ENCODE peak calls at places on chromosomes 5 and 9, in nine cellular contexts. One of them, this sample, is unnamed.

GRCh38 chr5:134240421-134240962 is 14.6 kb upstream of the PPP2CA start:
- DNase-seq in PC-3: peak
- DNase-seq in A549: no peak
- DNase-seq in neural progenitor cell: peak
- DNase-seq in endothelial cell of umbilical vein: no peak
- DNase-seq in OCI-LY7: no peak
- DNase-seq in HepG2: peak
- DNase-seq in mesendoderm: no peak
- DNase-seq in GM12878: no peak
- DNase-seq in this sample: no peak

GRCh38 chr9:134345737-134346136 is 19.5 kb downstream of the RXRA start:
- DNase-seq in OCI-LY7: no peak
- DNase-seq in neural progenitor cell: no peak
- DNase-seq in HepG2: no peak
- DNase-seq in PC-3: no peak
- DNase-seq in endothelial cell of umbilical vein: no peak
- DNase-seq in mesendoderm: no peak
- DNase-seq in A549: no peak
- DNase-seq in GM12878: no peak
- DNase-seq in this sample: no peak

GRCh38 chr9:13728917-13729811 is 449.7 kb upstream of the MPDZ start:
- DNase-seq in endothelial cell of umbilical vein: peak
- DNase-seq in OCI-LY7: no peak
- DNase-seq in neural progenitor cell: no peak
- DNase-seq in mesendoderm: no peak
- DNase-seq in PC-3: peak
- DNase-seq in GM12878: no peak
- DNase-seq in A549: no peak
- DNase-seq in HepG2: no peak
- DNase-seq in this sample: no peak

GRCh38 chr5:107294669-107295068 is 376.1 kb downstream of the EFNA5 start:
- DNase-seq in GM12878: no peak
- DNase-seq in PC-3: no peak
- DNase-seq in A549: no peak
- DNase-seq in endothelial cell of umbilical vein: no peak
- DNase-seq in neural progenitor cell: no peak
- DNase-seq in mesendoderm: no peak
- DNase-seq in OCI-LY7: no peak
- DNase-seq in HepG2: no peak
- DNase-seq in this sample: no peak

GRCh38 chr9:134328841-134329575 is 2.8 kb downstream of the RXRA start:
- DNase-seq in neural progenitor cell: peak
- DNase-seq in OCI-LY7: no peak
- DNase-seq in PC-3: no peak
- DNase-seq in mesendoderm: no peak
- DNase-seq in A549: no peak
- DNase-seq in GM12878: no peak
- DNase-seq in endothelial cell of umbilical vein: no peak
- DNase-seq in HepG2: peak
- DNase-seq in this sample: no peak

GRCh38 chr5:32842798-32843531 is 131.8 kb downstream of the NPR3 start:
- DNase-seq in mesendoderm: no peak
- DNase-seq in OCI-LY7: no peak
- DNase-seq in A549: no peak
- DNase-seq in HepG2: no peak
- DNase-seq in neural progenitor cell: no peak
- DNase-seq in endothelial cell of umbilical vein: no peak
- DNase-seq in PC-3: peak
- DNase-seq in GM12878: no peak
- DNase-seq in this sample: no peak

GRCh38 chr9:126885089-126885753 is 24.8 kb downstream of the ZBTB34 start:
- DNase-seq in HepG2: peak
- DNase-seq in GM12878: no peak
- DNase-seq in PC-3: no peak
- DNase-seq in mesendoderm: no peak
- DNase-seq in neural progenitor cell: no peak
- DNase-seq in A549: no peak
- DNase-seq in endothelial cell of umbilical vein: peak
- DNase-seq in OCI-LY7: no peak
- DNase-seq in this sample: no peak

GRCh38 chr5:108587816-108588215 is 159.9 kb upstream of the FER start:
- DNase-seq in HepG2: no peak
- DNase-seq in mesendoderm: no peak
- DNase-seq in A549: no peak
- DNase-seq in PC-3: no peak
- DNase-seq in GM12878: no peak
- DNase-seq in endothelial cell of umbilical vein: no peak
- DNase-seq in OCI-LY7: no peak
- DNase-seq in neural progenitor cell: no peak
- DNase-seq in this sample: no peak

GRCh38 chr9:35680331-35681105 is 6.8 kb downstream of the CA9 start:
- DNase-seq in neural progenitor cell: peak
- DNase-seq in HepG2: no peak
- DNase-seq in PC-3: no peak
- DNase-seq in OCI-LY7: peak
- DNase-seq in endothelial cell of umbilical vein: no peak
- DNase-seq in A549: no peak
- DNase-seq in mesendoderm: peak
- DNase-seq in GM12878: no peak
- DNase-seq in this sample: peak

GRCh38 chr5:93924628-93925027 is 183.2 kb upstream of the POU5F2 start:
- DNase-seq in GM12878: no peak
- DNase-seq in OCI-LY7: no peak
- DNase-seq in A549: no peak
- DNase-seq in endothelial cell of umbilical vein: no peak
- DNase-seq in HepG2: no peak
- DNase-seq in PC-3: no peak
- DNase-seq in neural progenitor cell: no peak
- DNase-seq in mesendoderm: no peak
- DNase-seq in this sample: no peak

GRCh38 chr5:72402959-72403628 is 82.9 kb downstream of the PTCD2 start:
- DNase-seq in HepG2: no peak
- DNase-seq in GM12878: no peak
- DNase-seq in PC-3: peak
- DNase-seq in endothelial cell of umbilical vein: peak
- DNase-seq in mesendoderm: peak
- DNase-seq in A549: no peak
- DNase-seq in OCI-LY7: no peak
- DNase-seq in neural progenitor cell: no peak
- DNase-seq in this sample: peak

GRCh38 chr9:73011346-73011745 is 58.5 kb upstream of the ALDH1A1 start:
- DNase-seq in A549: no peak
- DNase-seq in PC-3: no peak
- DNase-seq in neural progenitor cell: no peak
- DNase-seq in OCI-LY7: no peak
- DNase-seq in mesendoderm: no peak
- DNase-seq in HepG2: no peak
- DNase-seq in GM12878: no peak
- DNase-seq in endothelial cell of umbilical vein: no peak
- DNase-seq in this sample: no peak

GRCh38 chr9:134422301-134422700 is 96.0 kb downstream of the RXRA start:
- DNase-seq in PC-3: no peak
- DNase-seq in OCI-LY7: no peak
- DNase-seq in endothelial cell of umbilical vein: no peak
- DNase-seq in GM12878: no peak
- DNase-seq in HepG2: no peak
- DNase-seq in neural progenitor cell: no peak
- DNase-seq in A549: no peak
- DNase-seq in mesendoderm: peak
- DNase-seq in this sample: no peak

GRCh38 chr5:179142434-179143198 is 82.4 kb downstream of the ZNF354C start:
- DNase-seq in endothelial cell of umbilical vein: no peak
- DNase-seq in A549: no peak
- DNase-seq in PC-3: peak
- DNase-seq in GM12878: no peak
- DNase-seq in OCI-LY7: no peak
- DNase-seq in mesendoderm: peak
- DNase-seq in HepG2: no peak
- DNase-seq in neural progenitor cell: no peak
- DNase-seq in this sample: no peak

GRCh38 chr9:27726244-27727141 is 153.2 kb upstream of the C9orf72 start:
- DNase-seq in GM12878: peak
- DNase-seq in A549: peak
- DNase-seq in endothelial cell of umbilical vein: peak
- DNase-seq in HepG2: peak
- DNase-seq in PC-3: peak
- DNase-seq in OCI-LY7: peak
- DNase-seq in mesendoderm: peak
- DNase-seq in neural progenitor cell: peak
- DNase-seq in this sample: peak

GRCh38 chr9:101408374-101409078 is 9.9 kb downstream of the ZNF189 start:
- DNase-seq in neural progenitor cell: no peak
- DNase-seq in endothelial cell of umbilical vein: no peak
- DNase-seq in GM12878: no peak
- DNase-seq in A549: no peak
- DNase-seq in OCI-LY7: no peak
- DNase-seq in mesendoderm: peak
- DNase-seq in PC-3: no peak
- DNase-seq in HepG2: no peak
- DNase-seq in this sample: no peak

DNA sequence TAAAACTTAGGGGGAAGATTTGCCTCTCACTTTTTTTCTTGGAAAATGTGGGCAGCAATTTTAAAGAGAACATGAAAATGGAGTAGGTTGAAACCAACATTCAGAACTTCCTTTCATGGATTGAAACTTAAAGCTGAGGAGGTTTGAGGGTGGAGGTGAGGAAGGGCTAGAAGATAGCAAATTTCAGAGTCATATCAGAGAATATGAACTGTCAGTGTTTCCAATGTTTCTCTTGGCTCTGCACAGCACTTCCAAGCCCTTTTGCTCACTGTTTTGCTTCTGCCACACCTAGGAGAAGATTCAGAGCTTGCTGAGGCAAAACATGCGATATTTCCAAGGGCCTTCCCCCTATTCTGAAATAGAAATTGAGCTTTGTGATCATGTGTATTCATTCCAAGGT is 281.0 kb downstream of the AOPEP start:
- DNase-seq in endothelial cell of umbilical vein: peak
- DNase-seq in PC-3: no peak
- DNase-seq in mesendoderm: no peak
- DNase-seq in neural progenitor cell: no peak
- DNase-seq in OCI-LY7: no peak
- DNase-seq in HepG2: no peak
- DNase-seq in A549: no peak
- DNase-seq in GM12878: no peak
- DNase-seq in this sample: no peak
- H3K4me2 ChIP-seq in endothelial cell of umbilical vein: peak
- H3K4me2 ChIP-seq in PC-3: peak
- H3K4me2 ChIP-seq in mesendoderm: no peak
- H3K4me2 ChIP-seq in neural progenitor cell: no peak
- H3K4me2 ChIP-seq in OCI-LY7: no peak
- H3K4me2 ChIP-seq in HepG2: peak
- H3K4me2 ChIP-seq in A549: peak
- H3K4me2 ChIP-seq in GM12878: no peak
- H3K4me2 ChIP-seq in this sample: no peak

GRCh38 chr5:143008032-143008431 is 237.9 kb downstream of the ARHGAP26 start:
- DNase-seq in OCI-LY7: no peak
- DNase-seq in endothelial cell of umbilical vein: no peak
- DNase-seq in mesendoderm: no peak
- DNase-seq in A549: no peak
- DNase-seq in PC-3: no peak
- DNase-seq in neural progenitor cell: no peak
- DNase-seq in GM12878: no peak
- DNase-seq in HepG2: no peak
- DNase-seq in this sample: no peak

GRCh38 chr5:143010335-143010734 is 240.2 kb downstream of the ARHGAP26 start:
- DNase-seq in neural progenitor cell: no peak
- DNase-seq in A549: no peak
- DNase-seq in PC-3: no peak
- DNase-seq in GM12878: no peak
- DNase-seq in endothelial cell of umbilical vein: no peak
- DNase-seq in mesendoderm: no peak
- DNase-seq in OCI-LY7: no peak
- DNase-seq in HepG2: no peak
- DNase-seq in this sample: no peak

GRCh38 chr5:143011621-143012020 is 241.4 kb downstream of the ARHGAP26 start:
- DNase-seq in endothelial cell of umbilical vein: no peak
- DNase-seq in A549: no peak
- DNase-seq in GM12878: no peak
- DNase-seq in mesendoderm: peak
- DNase-seq in PC-3: no peak
- DNase-seq in HepG2: peak
- DNase-seq in neural progenitor cell: no peak
- DNase-seq in OCI-LY7: no peak
- DNase-seq in this sample: no peak

GRCh38 chr5:143006511-143006910 is 236.3 kb downstream of the ARHGAP26 start:
- DNase-seq in endothelial cell of umbilical vein: no peak
- DNase-seq in OCI-LY7: no peak
- DNase-seq in GM12878: no peak
- DNase-seq in mesendoderm: no peak
- DNase-seq in PC-3: no peak
- DNase-seq in HepG2: no peak
- DNase-seq in neural progenitor cell: no peak
- DNase-seq in A549: no peak
- DNase-seq in this sample: no peak

GRCh38 chr5:143008809-143009521 is 238.8 kb downstream of the ARHGAP26 start:
- DNase-seq in A549: no peak
- DNase-seq in PC-3: peak
- DNase-seq in mesendoderm: no peak
- DNase-seq in GM12878: peak
- DNase-seq in OCI-LY7: no peak
- DNase-seq in HepG2: no peak
- DNase-seq in neural progenitor cell: no peak
- DNase-seq in endothelial cell of umbilical vein: peak
- DNase-seq in this sample: no peak
- H3K4me2 ChIP-seq in A549: no peak
- H3K4me2 ChIP-seq in PC-3: peak
- H3K4me2 ChIP-seq in mesendoderm: no peak
- H3K4me2 ChIP-seq in GM12878: peak
- H3K4me2 ChIP-seq in OCI-LY7: no peak
- H3K4me2 ChIP-seq in HepG2: no peak
- H3K4me2 ChIP-seq in neural progenitor cell: no peak
- H3K4me2 ChIP-seq in endothelial cell of umbilical vein: no peak
- H3K4me2 ChIP-seq in this sample: no peak

GRCh38 chr5:15346738-15347137 is 153.2 kb upstream of the FBXL7 start:
- DNase-seq in HepG2: no peak
- DNase-seq in mesendoderm: no peak
- DNase-seq in neural progenitor cell: no peak
- DNase-seq in A549: no peak
- DNase-seq in GM12878: no peak
- DNase-seq in PC-3: no peak
- DNase-seq in endothelial cell of umbilical vein: peak
- DNase-seq in OCI-LY7: no peak
- DNase-seq in this sample: no peak
- H3K4me2 ChIP-seq in HepG2: no peak
- H3K4me2 ChIP-seq in mesendoderm: no peak
- H3K4me2 ChIP-seq in neural progenitor cell: no peak
- H3K4me2 ChIP-seq in A549: no peak
- H3K4me2 ChIP-seq in GM12878: no peak
- H3K4me2 ChIP-seq in PC-3: no peak
- H3K4me2 ChIP-seq in endothelial cell of umbilical vein: peak
- H3K4me2 ChIP-seq in OCI-LY7: no peak
- H3K4me2 ChIP-seq in this sample: no peak

DNA sequence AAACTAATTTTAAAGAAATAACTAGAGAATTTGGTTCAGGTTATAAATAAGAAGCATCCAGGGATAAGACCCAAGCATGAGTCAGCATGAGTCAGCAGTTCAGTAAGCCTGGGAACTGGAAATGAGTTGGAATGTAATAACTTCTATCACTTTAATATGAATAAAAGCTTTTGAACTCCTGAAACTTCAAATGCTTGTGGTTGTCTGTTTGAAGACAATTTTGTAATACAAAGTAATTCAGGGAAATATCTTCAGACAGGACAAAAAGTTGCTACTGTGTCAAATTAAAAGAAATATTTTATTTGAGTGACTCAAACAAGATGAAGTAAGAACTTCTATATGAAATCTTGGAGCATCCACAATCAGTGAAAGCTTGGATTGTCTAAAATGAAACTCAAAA is 331.2 kb upstream of the DAB2 start:
- DNase-seq in GM12878: no peak
- DNase-seq in mesendoderm: peak
- DNase-seq in neural progenitor cell: no peak
- DNase-seq in OCI-LY7: no peak
- DNase-seq in HepG2: no peak
- DNase-seq in A549: peak
- DNase-seq in PC-3: peak
- DNase-seq in endothelial cell of umbilical vein: peak
- DNase-seq in this sample: no peak
- H3K4me2 ChIP-seq in GM12878: no peak
- H3K4me2 ChIP-seq in mesendoderm: no peak
- H3K4me2 ChIP-seq in neural progenitor cell: no peak
- H3K4me2 ChIP-seq in OCI-LY7: no peak
- H3K4me2 ChIP-seq in HepG2: no peak
- H3K4me2 ChIP-seq in A549: peak
- H3K4me2 ChIP-seq in PC-3: peak
- H3K4me2 ChIP-seq in endothelial cell of umbilical vein: no peak
- H3K4me2 ChIP-seq in this sample: no peak